ENCODE peak calls at places on chromosomes 16 and 17, in five cellular contexts. T, E, F, L and P are unnamed samples.

GRCh38 chr17:58310511-58311428 is 17.8 kb downstream of the TSPOAP1 start:
- DNase-seq in T (no peak), E (no peak), F (no peak), L (peak), P (peak)

GRCh38 chr16:84728853-84729424 is 29.1 kb downstream of the USP10 start:
- DNase-seq in T (no peak), E (no peak), F (no peak), L (no peak), P (no peak)

GRCh38 chr17:58233547-58233946 is 4.8 kb upstream of the LPO start:
- DNase-seq in T (no peak), E (no peak), F (no peak), L (no peak), P (no peak)

GRCh38 chr16:824601-825000 is 24.1 kb upstream of the GNG13 start:
- DNase-seq in T (no peak), E (no peak), F (no peak), L (no peak), P (no peak)

GRCh38 chr16:88548131-88548874 is 21.9 kb upstream of the ZC3H18 start:
- DNase-seq in T (no peak), E (no peak), F (no peak), L (no peak), P (no peak)

GRCh38 chr17:57393368-57393767 is 137.0 kb downstream of the MSI2 start:
- DNase-seq in T (no peak), E (no peak), F (no peak), L (no peak), P (no peak)

GRCh38 chr17:75315541-75316243 is 26.5 kb upstream of the SLC25A19 start:
- DNase-seq in T (peak), E (no peak), F (peak), L (no peak), P (no peak)

GRCh38 chr17:29037739-29038465 is 5.0 kb upstream of the PIPOX start:
- DNase-seq in T (no peak), E (no peak), F (no peak), L (peak), P (peak)

GRCh38 chr16:79434771-79435170 is 165.8 kb downstream of the MAF start:
- DNase-seq in T (no peak), E (no peak), F (no peak), L (no peak), P (no peak)

GRCh38 chr16:70715113-70715711 is 29.4 kb upstream of the MTSS2 start:
- DNase-seq in T (peak), E (peak), F (peak), L (peak), P (peak)

GRCh38 chr17:73833779-73834613 is 189.8 kb upstream of the SDK2 start:
- DNase-seq in T (no peak), E (no peak), F (no peak), L (no peak), P (peak)

GRCh38 chr17:2259769-2260536 is 43.6 kb downstream of the SMG6 start:
- DNase-seq in T (peak), E (no peak), F (no peak), L (no peak), P (no peak)